ENCODE peak calls at places on chromosomes 6 and 20, in nine cellular contexts. V is AG04450; H is activated CD4-positive, alpha-beta T cell treated with anti-CD3 and anti-CD28 coated beads, Interleukin-2, amount 50 U/mL, for 1 hour; I is pons; D is midbrain; T is dermis microvascular lymphatic vessel endothelial cell; B is NCI-H1105; Y is activated naive CD4-positive, alpha-beta T cell; S is uterus. N is an unnamed sample.

GRCh38 chr6:150377211-150377781 is 8.5 kb downstream of the IYD start:
- DNase-seq in V (no peak), H (no peak), I (peak), D (peak), T (no peak), B (no peak), Y (no peak), S (no peak), N (peak)

GRCh38 chr6:13614126-13614925 is 809 bp upstream of the NOL7 start:
- DNase-seq in V (no peak), H (no peak), I (no peak), D (no peak), T (no peak), B (peak), Y (peak), S (no peak), N (peak)

GRCh38 chr6:116512155-116512559 is 718 bp downstream of the CALHM5 start:
- DNase-seq in V (no peak), H (no peak), I (no peak), D (no peak), T (no peak), B (no peak), Y (no peak), S (no peak), N (no peak)

GRCh38 chr6:147135211-147135672 is 69.0 kb upstream of the STXBP5 start:
- DNase-seq in V (peak), H (no peak), I (no peak), D (no peak), T (no peak), B (no peak), Y (no peak), S (no peak), N (no peak)

GRCh38 chr20:34302312-34302722 is 838 bp downstream of the AHCY start:
- DNase-seq in V (no peak), H (no peak), I (no peak), D (no peak), T (no peak), B (no peak), Y (no peak), S (no peak), N (no peak)

GRCh38 chr20:8673116-8673515 is 395.8 kb upstream of the PLCB4 start:
- DNase-seq in V (no peak), H (no peak), I (no peak), D (no peak), T (no peak), B (no peak), Y (no peak), S (no peak), N (no peak)

GRCh38 chr6:125301435-125302391 is at the start of gene HDDC2:
- DNase-seq in V (no peak), H (peak), I (peak), D (peak), T (peak), B (peak), Y (peak), S (peak), N (peak)

GRCh38 chr6:46098678-46099077 is 31.1 kb upstream of the ENPP4 start:
- DNase-seq in V (no peak), H (no peak), I (peak), D (peak), T (peak), B (peak), Y (no peak), S (no peak), N (no peak)

GRCh38 chr6:170290306-170291128 is at the start of gene DLL1:
- DNase-seq in V (no peak), H (peak), I (peak), D (peak), T (no peak), B (peak), Y (peak), S (peak), N (peak)

GRCh38 chr6:6317825-6318733 is 2.4 kb downstream of the F13A1 start:
- DNase-seq in V (no peak), H (no peak), I (no peak), D (no peak), T (no peak), B (no peak), Y (no peak), S (no peak), N (peak)

GRCh38 chr6:81682858-81683257 is 69.6 kb downstream of the TENT5A start:
- DNase-seq in V (no peak), H (no peak), I (no peak), D (no peak), T (no peak), B (no peak), Y (no peak), S (no peak), N (no peak)

GRCh38 chr6:3808759-3809514 is 40.2 kb upstream of the FAM50B start:
- DNase-seq in V (peak), H (no peak), I (peak), D (no peak), T (peak), B (no peak), Y (no peak), S (no peak), N (peak)

GRCh38 chr20:58078741-58079522 is 149.5 kb downstream of the ANKRD60 start:
- DNase-seq in V (no peak), H (no peak), I (no peak), D (no peak), T (no peak), B (no peak), Y (no peak), S (no peak), N (peak)

GRCh38 chr6:100915876-100916275 is 34.7 kb upstream of the ASCC3 start:
- DNase-seq in V (no peak), H (no peak), I (no peak), D (no peak), T (no peak), B (no peak), Y (no peak), S (no peak), N (no peak)

GRCh38 chr6:43644940-43645612 is at the start of gene RSPH9:
- DNase-seq in V (no peak), H (peak), I (no peak), D (no peak), T (no peak), B (peak), Y (peak), S (peak), N (peak)

GRCh38 chr20:1816384-1817381 is 78.5 kb upstream of the SIRPA start:
- DNase-seq in V (no peak), H (no peak), I (peak), D (peak), T (peak), B (peak), Y (no peak), S (no peak), N (no peak)

N was measured in cardiac muscle cell.